ENCODE peak calls at places on chromosome 1, in nine cellular contexts. S is small intestine; Q is GM23248; B is brain microvascular endothelial cell; O is stimulated activated CD4-positive, alpha-beta T cell treated with anti-CD3 and anti-CD28 coated beads, Interleukin-12 subunit alpha, Interleukin-12 subunit beta, amount 100 ng/mL, for 4 hours; U is non-pigmented ciliary epithelial cell; H is brain pericyte; I is T-helper 9 cell; M is amniotic stem cell. Z is an unnamed sample.

GRCh38 chr1:6864166-6864565 is 78.9 kb downstream of the CAMTA1 start:
- DNase-seq in B (no peak), Q (no peak), S (no peak), M (no peak), O (no peak), U (no peak), H (no peak), I (no peak), Z (peak)

GRCh38 chr1:53410691-53411090 is 48.5 kb upstream of the DMRTB1 start:
- DNase-seq in I (no peak), M (no peak), U (no peak), H (no peak), Q (no peak), S (no peak), B (no peak), O (no peak), Z (no peak)

GRCh38 chr1:6612641-6613360 is 730 bp upstream of the PHF13 start:
- DNase-seq in O (no peak), M (no peak), S (peak), I (peak), U (no peak), B (peak), Q (peak), H (no peak), Z (peak)

GRCh38 chr1:181483561-181484291 is 409 bp downstream of the CACNA1E start:
- DNase-seq in O (no peak), U (no peak), H (no peak), I (no peak), B (no peak), M (no peak), Q (no peak), S (no peak), Z (no peak)

GRCh38 chr1:24157921-24158481 is 15.1 kb upstream of the IL22RA1 start:
- DNase-seq in I (no peak), S (no peak), M (no peak), B (no peak), H (no peak), O (no peak), U (no peak), Q (peak), Z (peak)

GRCh38 chr1:240956020-240956419 is 344.1 kb upstream of the GREM2 start:
- DNase-seq in B (no peak), M (no peak), S (no peak), O (no peak), Q (no peak), I (no peak), H (no peak), U (no peak), Z (no peak)

GRCh38 chr1:155003227-155003765 is 694 bp downstream of the ZBTB7B start:
- DNase-seq in O (no peak), I (no peak), Q (peak), S (no peak), B (no peak), U (no peak), H (no peak), M (no peak), Z (no peak)

GRCh38 chr1:96562094-96562493 is 159.5 kb upstream of the PTBP2 start:
- DNase-seq in I (no peak), U (no peak), M (no peak), S (no peak), O (no peak), H (no peak), Q (no peak), B (no peak), Z (no peak)

GRCh38 chr1:5754079-5754431 is 238.2 kb downstream of the NPHP4 start:
- DNase-seq in H (no peak), Q (no peak), U (no peak), B (no peak), O (no peak), M (no peak), S (no peak), I (no peak), Z (no peak)

GRCh38 chr1:9181176-9181906 is 52.4 kb upstream of the GPR157 start:
- DNase-seq in B (no peak), O (peak), S (peak), I (peak), Q (peak), U (no peak), M (no peak), H (no peak), Z (no peak)

GRCh38 chr1:101291562-101292035 is 54.8 kb downstream of the S1PR1 start:
- DNase-seq in M (no peak), S (no peak), Q (peak), U (peak), O (no peak), I (peak), H (peak), B (peak), Z (peak)

GRCh38 chr1:34984435-34985062 is 598 bp downstream of the TMEM35B start:
- DNase-seq in O (no peak), I (peak), B (peak), U (no peak), S (peak), H (no peak), M (no peak), Q (peak), Z (peak)

GRCh38 chr1:17122449-17123194 is 3.4 kb upstream of the PADI2 start:
- DNase-seq in Q (peak), S (no peak), B (peak), M (no peak), U (peak), H (no peak), O (no peak), I (no peak), Z (peak)

GRCh38 chr1:37932759-37933158 is 14.1 kb downstream of the INPP5B start:
- DNase-seq in S (no peak), U (no peak), I (no peak), B (peak), M (no peak), Q (peak), O (no peak), H (no peak), Z (peak)

GRCh38 chr1:218847966-218848365 is 325.7 kb upstream of the LYPLAL1 start:
- DNase-seq in M (no peak), Q (no peak), I (no peak), S (no peak), O (no peak), U (no peak), H (no peak), B (no peak), Z (no peak)

GRCh38 chr1:242240061-242240460 is 241.2 kb upstream of the MAP1LC3C start:
- DNase-seq in U (no peak), O (no peak), H (no peak), B (no peak), Q (no peak), M (no peak), I (no peak), S (no peak), Z (no peak)

GRCh38 chr1:230708631-230709580 is 5.0 kb downstream of the AGT start:
- DNase-seq in M (no peak), Q (peak), U (no peak), B (no peak), S (peak), O (no peak), I (no peak), H (no peak), Z (no peak)

GRCh38 chr1:53070621-53071020 is 8.6 kb downstream of the PODN start:
- DNase-seq in H (no peak), S (no peak), I (no peak), B (no peak), O (no peak), Q (no peak), U (no peak), M (no peak), Z (no peak)

Z was measured in A172.